ENCODE peak calls at places on chromosomes 12 and 14, in six cellular contexts. C is OCI-LY7, I is vagina, R is HCT116, G is heart left ventricle, A is transverse colon. U is an unnamed sample.

GRCh38 chr12:101598483-101598882 is 3.7 kb downstream of the MYBPC1 start:
- DNase-seq in C (no peak), I (no peak), R (no peak), G (no peak), A (no peak), U (no peak)

GRCh38 chr14:59055439-59056045 is 132.9 kb upstream of the DAAM1 start:
- DNase-seq in C (peak; percentile 49), I (no peak), R (peak; percentile 13), G (peak; percentile 12), A (peak; percentile 17), U (no peak)

GRCh38 chr12:122819209-122819805 is 15.9 kb upstream of the HIP1R start:
- DNase-seq in C (no peak), I (no peak), R (no peak), G (no peak), A (no peak), U (no peak)

GRCh38 chr14:24332094-24332983 is 2.5 kb downstream of the ADCY4 start:
- DNase-seq in C (peak; percentile 92), I (no peak), R (no peak), G (peak; percentile 70), A (peak; percentile 87), U (peak; percentile 87)

GRCh38 chr12:78028426-78028825 is 197.7 kb downstream of the NAV3 start:
- DNase-seq in C (no peak), I (no peak), R (no peak), G (no peak), A (no peak), U (no peak)

GRCh38 chr12:108482717-108483212 is 32.3 kb upstream of the FICD start:
- DNase-seq in C (no peak), I (no peak), R (no peak), G (no peak), A (no peak), U (no peak)

GRCh38 chr12:68113644-68114043 is 45.9 kb downstream of the IFNG start:
- DNase-seq in C (peak; percentile 22), I (no peak), R (peak; percentile 22), G (no peak), A (peak; percentile 22), U (peak; percentile 31)

GRCh38 chr14:72608391-72609204 is 285.3 kb downstream of the DPF3 start:
- DNase-seq in C (no peak), I (peak; percentile 84), R (peak; percentile 33), G (no peak), A (no peak), U (no peak)

GRCh38 chr12:32305163-32305562 is 94.2 kb upstream of the FGD4 start:
- DNase-seq in C (peak; percentile 49), I (no peak), R (peak; percentile 21), G (no peak), A (no peak), U (peak; percentile 60)

GRCh38 chr12:14554281-14555008 is 13.2 kb downstream of the PLBD1 start:
- DNase-seq in C (no peak), I (no peak), R (peak; percentile 13), G (peak; percentile 88), A (peak; percentile 94), U (peak; percentile 91)

DNA sequence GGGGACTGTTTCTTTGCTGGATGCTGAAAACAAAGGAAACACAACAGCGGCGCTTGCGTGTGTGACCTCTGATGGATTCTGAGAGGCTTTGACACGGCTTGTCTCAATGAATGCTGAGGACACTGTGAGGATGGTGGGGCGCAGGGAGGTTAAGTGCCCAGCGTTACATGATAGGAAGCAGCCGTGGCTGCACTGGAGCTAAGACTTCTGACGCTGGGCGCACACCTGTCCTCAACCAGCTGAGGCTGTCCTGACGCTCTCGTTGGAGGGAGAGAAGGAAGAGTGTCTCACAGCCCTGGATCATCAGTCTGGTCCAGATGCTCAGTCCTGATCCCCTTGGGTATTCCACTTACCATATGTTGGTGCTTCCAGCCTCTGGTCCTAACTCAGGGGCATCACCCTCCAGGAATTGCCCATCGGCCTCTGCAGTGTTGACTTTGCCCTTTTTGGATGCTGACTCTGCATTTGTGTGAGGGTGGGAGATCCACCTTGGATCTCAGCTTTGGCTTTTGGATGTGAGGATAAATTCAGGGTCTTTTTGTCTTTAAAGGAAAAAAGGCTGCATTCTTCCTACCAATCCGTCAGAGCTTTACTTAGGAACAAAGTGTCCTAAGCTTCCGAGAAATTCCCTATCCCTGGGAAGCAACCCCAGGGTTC is 125.2 kb downstream of the ZNF664 start:
- DNase-seq in C (no peak), I (no peak), R (no peak), G (no peak), A (no peak), U (no peak)
- H3K4me3 ChIP-seq in C (no peak overlapping the region), I (no peak overlapping the region), R (no peak overlapping the region), G (no peak overlapping the region), A (no peak overlapping the region), U (no peak overlapping the region)

GRCh38 chr12:90331262-90331661 is 622.6 kb upstream of the ATP2B1 start:
- DNase-seq in C (no peak), I (no peak), R (no peak), G (peak; percentile 50), A (no peak), U (no peak)

GRCh38 chr12:90335561-90335960 is 619.4 kb downstream of the CCER1 start:
- DNase-seq in C (no peak), I (no peak), R (no peak), G (no peak), A (no peak), U (no peak)

GRCh38 chr12:90333384-90333783 is 621.6 kb downstream of the CCER1 start:
- DNase-seq in C (no peak), I (no peak), R (no peak), G (no peak), A (no peak), U (no peak)

GRCh38 chr12:90331821-90332220 is 623.2 kb downstream of the CCER1 start:
- DNase-seq in C (no peak), I (no peak), R (no peak), G (no peak), A (no peak), U (no peak)

GRCh38 chr12:90333939-90334338 is 621.0 kb downstream of the CCER1 start:
- DNase-seq in C (no peak), I (no peak), R (no peak), G (no peak), A (no peak), U (no peak)
- TF ChIP-seq CTCF in C (no peak), I (no peak), R (no peak), G (no peak), A (no peak), U (no peak)

GRCh38 chr12:119689935-119690500 is 22.1 kb downstream of the PRKAB1 start:
- DNase-seq in C (no peak), I (no peak), R (no peak), G (no peak), A (no peak), U (no peak)

GRCh38 chr12:119692410-119692809 is 24.5 kb downstream of the PRKAB1 start:
- DNase-seq in C (no peak), I (no peak), R (no peak), G (no peak), A (no peak), U (no peak)

GRCh38 chr12:119693006-119693405 is 25.1 kb downstream of the PRKAB1 start:
- DNase-seq in C (no peak), I (no peak), R (no peak), G (peak; percentile 60), A (peak; percentile 80), U (no peak)

GRCh38 chr12:119693511-119693910 is 25.6 kb downstream of the PRKAB1 start:
- DNase-seq in C (no peak), I (no peak), R (no peak), G (no peak), A (no peak), U (no peak)

DNA sequence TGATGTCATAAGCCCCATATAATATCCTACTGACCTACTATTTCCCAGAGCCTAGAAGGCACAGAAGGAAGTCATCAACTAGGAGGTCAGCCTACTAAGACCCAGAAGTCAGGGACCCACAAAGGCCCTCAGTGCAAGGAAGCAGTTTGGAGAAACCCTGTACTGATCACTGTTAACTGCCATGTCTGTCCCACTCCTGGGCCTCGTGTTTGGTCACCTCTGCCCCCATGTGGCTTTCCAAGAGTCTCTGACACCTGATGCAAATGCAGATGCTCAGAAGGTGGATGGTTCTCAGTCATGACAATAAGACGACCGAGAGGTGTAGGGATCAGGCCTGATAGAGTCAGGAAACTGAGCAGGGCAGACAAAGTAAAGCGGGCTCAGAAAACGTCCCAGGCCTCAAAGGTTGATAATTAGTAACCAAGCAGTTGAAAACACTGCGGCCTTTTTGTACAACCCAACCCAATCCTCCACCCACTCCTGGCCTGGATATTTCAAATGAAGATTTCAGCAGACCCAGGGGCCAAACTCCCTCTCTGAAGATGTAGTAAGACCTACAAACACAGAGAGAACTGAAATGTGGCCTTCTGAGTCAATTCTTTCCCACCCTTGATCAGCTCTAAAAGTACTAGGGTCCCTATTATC is 23.4 kb downstream of the PRKAB1 start:
- DNase-seq in C (no peak), I (no peak), R (no peak), G (no peak), A (no peak), U (no peak)
- H3K36me3 ChIP-seq in C (peaks cover 65% of the 10 kb centered on the region), I (no peaks in the 10 kb centered on the region), R (peaks cover 17% of the 10 kb centered on the region), G (no peaks in the 10 kb centered on the region), A (no peaks in the 10 kb centered on the region), U (no peaks in the 10 kb centered on the region)

DNA sequence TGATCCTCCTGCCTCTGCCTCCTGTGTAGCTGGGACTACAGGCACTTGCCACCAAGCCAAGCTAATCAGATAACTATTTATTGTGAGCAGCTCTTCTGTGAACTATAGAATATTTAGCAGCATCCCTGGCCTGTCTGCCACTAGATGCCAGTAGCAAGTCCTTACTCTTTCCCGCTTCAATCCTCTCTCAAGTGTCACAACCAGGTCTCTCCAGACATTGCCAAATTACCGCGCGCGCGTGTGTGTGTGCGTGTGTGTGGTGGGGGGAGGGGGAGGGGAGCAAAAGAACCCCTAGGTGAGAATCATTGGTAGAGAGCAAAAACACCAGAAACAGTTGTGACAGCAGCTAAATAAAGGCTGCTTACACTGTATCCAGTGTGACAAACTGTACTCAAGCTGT is 49.9 kb downstream of the PPP2R5E start:
- DNase-seq in C (peak; percentile 8), I (no peak), R (peak; percentile 10), G (no peak), A (no peak), U (no peak)
- H3K4me3 ChIP-seq in C (no peak overlapping the region), I (no peak overlapping the region), R (no peak overlapping the region), G (no peak overlapping the region), A (no peak overlapping the region), U (no peak overlapping the region)

U was measured in mucosa of descending colon.